ENCODE peak calls at places on chromosomes 7 and 10, in four cellular contexts. A, M, L and W are unnamed samples.

GRCh38 chr7:79282882-79283602 is 170.4 kb downstream of the MAGI2 start:
- DNase-seq in L (peak), M (peak), A (no peak), W (no peak)

GRCh38 chr10:45589009-45589408 is 83.6 kb downstream of the ZFAND4 start:
- DNase-seq in M (no peak), A (no peak), L (no peak), W (no peak)

GRCh38 chr10:48567346-48567745 is 37.5 kb downstream of the ARHGAP22 start:
- DNase-seq in M (no peak), A (no peak), L (no peak), W (no peak)

GRCh38 chr10:102102421-102102820 is 17.7 kb downstream of the LDB1 start:
- DNase-seq in A (no peak), M (no peak), L (no peak), W (no peak)

GRCh38 chr10:89374716-89375115 is 3.1 kb upstream of the IFIT1B start:
- DNase-seq in L (no peak), A (no peak), M (no peak), W (no peak)

GRCh38 chr7:9189683-9190082 is 756.3 kb downstream of the NXPH1 start:
- DNase-seq in L (no peak), M (no peak), A (no peak), W (no peak)

GRCh38 chr7:103660455-103661371 is 214.7 kb upstream of the SLC26A5 start:
- DNase-seq in M (peak), L (peak), A (no peak), W (no peak)

GRCh38 chr10:92173996-92174395 is 116.9 kb downstream of the CPEB3 start:
- DNase-seq in M (no peak), L (no peak), A (no peak), W (no peak)

GRCh38 chr10:26475448-26475847 is 37.3 kb downstream of the APBB1IP start:
- DNase-seq in M (no peak), L (no peak), A (no peak), W (no peak)

GRCh38 chr10:58660577-58661255 is 148.0 kb downstream of the BICC1 start:
- DNase-seq in A (no peak), M (peak), L (peak), W (no peak)

GRCh38 chr10:71359364-71360046 is 37.2 kb upstream of the CDH23 start:
- DNase-seq in M (no peak), L (no peak), A (peak), W (no peak)